ENCODE peak calls at places on chromosomes 7 and 10, in eight cellular contexts. O, W, R, P, T, F, H and Z are unnamed samples. For H3K9me3, the result is how much of the 10 kb centered on the place peaks cover.

GRCh38 chr7:154767194-154767593 is 235.7 kb downstream of the PAXIP1 start:
- DNase-seq in O (no peak), W (no peak), R (no peak), P (no peak), T (peak), F (no peak), H (no peak), Z (no peak)

GRCh38 chr7:69211739-69212138 is 386.5 kb upstream of the AUTS2 start:
- DNase-seq in O (no peak), W (no peak), R (no peak), P (no peak), T (no peak), F (no peak), H (no peak), Z (no peak)

GRCh38 chr10:15278786-15279185 is 92.3 kb downstream of the FAM171A1 start:
- DNase-seq in O (no peak), W (no peak), R (no peak), P (no peak), T (no peak), F (no peak), H (no peak), Z (no peak)

GRCh38 chr10:79342811-79343541 is 4.3 kb upstream of the PPIF start:
- DNase-seq in O (no peak), W (no peak), R (no peak), P (peak), T (peak), F (no peak), H (peak), Z (peak)

GRCh38 chr7:44637788-44638594 is 31.6 kb downstream of the OGDH start:
- DNase-seq in O (peak), W (no peak), R (peak), P (peak), T (peak), F (peak), H (peak), Z (peak)

GRCh38 chr7:50208335-50208982 is 96.1 kb upstream of the IKZF1 start:
- DNase-seq in O (no peak), W (no peak), R (no peak), P (no peak), T (no peak), F (no peak), H (no peak), Z (no peak)

GRCh38 chr10:33819206-33819605 is 484.7 kb upstream of the NRP1 start:
- DNase-seq in O (no peak), W (no peak), R (no peak), P (no peak), T (no peak), F (no peak), H (no peak), Z (no peak)

GRCh38 chr7:23907012-23907411 is 197.0 kb downstream of the STK31 start:
- DNase-seq in O (peak), W (no peak), R (no peak), P (no peak), T (peak), F (no peak), H (no peak), Z (no peak)

GRCh38 chr10:117740088-117740487 is 197.5 kb downstream of the EMX2 start:
- DNase-seq in O (no peak), W (no peak), R (no peak), P (no peak), T (no peak), F (no peak), H (no peak), Z (no peak)

GRCh38 chr10:113053881-113054280 is 103.8 kb downstream of the TCF7L2 start:
- DNase-seq in O (peak), W (no peak), R (no peak), P (no peak), T (no peak), F (no peak), H (no peak), Z (no peak)

GRCh38 chr7:151436446-151437162 is 3.3 kb downstream of the CRYGN start:
- DNase-seq in O (no peak), W (peak), R (no peak), P (peak), T (no peak), F (no peak), H (no peak), Z (peak)

GRCh38 chr7:33334349-33334748 is 205.0 kb downstream of the BBS9 start:
- DNase-seq in O (peak), W (no peak), R (no peak), P (no peak), T (peak), F (no peak), H (no peak), Z (no peak)

GRCh38 chr7:37234928-37235327 is 213.7 kb downstream of the ELMO1 start:
- DNase-seq in O (peak), W (no peak), R (peak), P (no peak), T (peak), F (no peak), H (no peak), Z (no peak)

GRCh38 chr7:120170849-120171248 is 102.1 kb upstream of the KCND2 start:
- DNase-seq in O (peak), W (no peak), R (no peak), P (no peak), T (peak), F (no peak), H (no peak), Z (no peak)

GRCh38 chr10:60444494-60445064 is 54.9 kb upstream of the ANK3 start:
- DNase-seq in O (no peak), W (no peak), R (peak), P (no peak), T (peak), F (no peak), H (no peak), Z (no peak)

GRCh38 chr7:26156454-26157365 is 4.7 kb downstream of the NFE2L3 start:
- DNase-seq in O (peak), W (no peak), R (peak), P (no peak), T (peak), F (no peak), H (no peak), Z (no peak)

GRCh38 chr7:114760477-114760876 is 161.4 kb upstream of the MDFIC start:
- DNase-seq in O (no peak), W (no peak), R (no peak), P (no peak), T (peak), F (no peak), H (no peak), Z (no peak)

GRCh38 chr10:30813872-30814471 is 184.4 kb upstream of the LYZL2 start:
- DNase-seq in O (peak), W (no peak), R (peak), P (no peak), T (peak), F (no peak), H (no peak), Z (no peak)

GRCh38 chr7:47291461-47292051 is 290.4 kb downstream of the TNS3 start:
- DNase-seq in O (peak), W (peak), R (no peak), P (peak), T (peak), F (no peak), H (no peak), Z (no peak)

GRCh38 chr7:39911167-39911566 is 38.9 kb upstream of the CDK13 start:
- DNase-seq in O (no peak), W (no peak), R (no peak), P (no peak), T (no peak), F (no peak), H (no peak), Z (no peak)

GRCh38 chr10:10662720-10663467 is 354.8 kb upstream of the CELF2 start:
- DNase-seq in O (no peak), W (no peak), R (no peak), P (no peak), T (no peak), F (no peak), H (no peak), Z (no peak)

GRCh38 chr10:7233259-7233991 is 177.4 kb downstream of the SFMBT2 start:
- DNase-seq in O (peak), W (no peak), R (peak), P (peak), T (peak), F (peak), H (no peak), Z (no peak)

GRCh38 chr10:100436255-100436654 is 26.6 kb upstream of the WNT8B start:
- DNase-seq in O (no peak), W (no peak), R (no peak), P (no peak), T (no peak), F (no peak), H (no peak), Z (no peak)

GRCh38 chr10:61301560-61301959 is 151.6 kb downstream of the TMEM26 start:
- DNase-seq in O (no peak), W (no peak), R (no peak), P (no peak), T (no peak), F (no peak), H (no peak), Z (no peak)

GRCh38 chr10:78902815-78903214 is 166.0 kb upstream of the ZMIZ1 start:
- DNase-seq in O (no peak), W (no peak), R (no peak), P (no peak), T (no peak), F (no peak), H (peak), Z (no peak)

GRCh38 chr7:121020652-121021051 is 32.1 kb downstream of the CPED1 start:
- DNase-seq in O (peak), W (no peak), R (no peak), P (no peak), T (peak), F (no peak), H (no peak), Z (no peak)

GRCh38 chr7:11341285-11341944 is 367.7 kb downstream of the PHF14 start:
- DNase-seq in O (no peak), W (no peak), R (no peak), P (no peak), T (peak), F (no peak), H (no peak), Z (no peak)

GRCh38 chr7:21300692-21301091 is 127.2 kb upstream of the SP4 start:
- DNase-seq in O (no peak), W (no peak), R (no peak), P (no peak), T (peak), F (no peak), H (no peak), Z (no peak)

GRCh38 chr10:132138596-132138995 is 48.2 kb upstream of the DPYSL4 start:
- DNase-seq in O (no peak), W (peak), R (no peak), P (no peak), T (no peak), F (no peak), H (no peak), Z (no peak)

GRCh38 chr7:90726623-90727022 is 130.5 kb downstream of the CDK14 start:
- DNase-seq in O (peak), W (no peak), R (peak), P (no peak), T (peak), F (no peak), H (peak), Z (no peak)

GRCh38 chr10:12353399-12354027 is 4.2 kb downstream of the CAMK1D start:
- DNase-seq in O (peak), W (no peak), R (no peak), P (no peak), T (peak), F (no peak), H (no peak), Z (no peak)

GRCh38 chr10:63155388-63156028 is 22.4 kb downstream of the NRBF2 start:
- DNase-seq in O (no peak), W (no peak), R (no peak), P (no peak), T (no peak), F (no peak), H (no peak), Z (no peak)

GRCh38 chr10:33180390-33180789 is 154.1 kb downstream of the NRP1 start:
- DNase-seq in O (no peak), W (no peak), R (no peak), P (no peak), T (peak), F (no peak), H (no peak), Z (no peak)

GRCh38 chr7:20191044-20191867 is 25.9 kb downstream of the MACC1 start:
- DNase-seq in O (no peak), W (peak), R (no peak), P (no peak), T (no peak), F (no peak), H (no peak), Z (no peak)

GRCh38 chr7:28865494-28866257 is 92.5 kb downstream of the TRIL start:
- DNase-seq in O (no peak), W (no peak), R (no peak), P (no peak), T (peak), F (no peak), H (no peak), Z (no peak)

GRCh38 chr7:99171731-99172130 is 27.8 kb upstream of the SMURF1 start:
- DNase-seq in O (no peak), W (no peak), R (no peak), P (no peak), T (no peak), F (no peak), H (no peak), Z (no peak)

GRCh38 chr10:43220971-43221418 is 45.9 kb downstream of the RASGEF1A start:
- DNase-seq in O (no peak), W (peak), R (no peak), P (no peak), T (no peak), F (peak), H (no peak), Z (no peak)

DNA sequence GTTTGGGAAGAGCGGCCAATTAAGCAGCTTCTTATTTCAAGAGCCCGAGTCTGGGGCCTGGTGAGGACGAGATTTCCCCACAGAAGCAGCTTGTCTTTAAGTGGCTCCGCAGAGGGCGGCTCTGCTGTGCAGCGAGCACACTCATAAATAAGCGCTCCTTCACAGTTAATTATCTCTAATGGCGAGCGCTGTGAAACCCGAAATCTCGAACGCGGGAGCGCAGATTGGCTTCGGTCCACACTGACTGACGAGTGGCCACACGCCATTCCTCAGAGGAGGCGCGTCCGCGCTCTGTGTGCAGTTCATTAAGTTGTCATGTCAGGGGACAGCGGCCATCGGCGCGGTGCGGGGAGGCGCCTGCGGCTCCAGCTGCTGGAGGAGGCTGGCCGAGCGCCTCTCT is 560.9 kb downstream of the DNAJB6 start:
- DNase-seq in O (no peak), W (no peak), R (no peak), P (no peak), T (no peak), F (no peak), H (no peak), Z (peak)
- H3K9me3 ChIP-seq in O (under half), W (under half), R (under half), P (under half), T (under half), F (under half), H (under half), Z (under half)

DNA sequence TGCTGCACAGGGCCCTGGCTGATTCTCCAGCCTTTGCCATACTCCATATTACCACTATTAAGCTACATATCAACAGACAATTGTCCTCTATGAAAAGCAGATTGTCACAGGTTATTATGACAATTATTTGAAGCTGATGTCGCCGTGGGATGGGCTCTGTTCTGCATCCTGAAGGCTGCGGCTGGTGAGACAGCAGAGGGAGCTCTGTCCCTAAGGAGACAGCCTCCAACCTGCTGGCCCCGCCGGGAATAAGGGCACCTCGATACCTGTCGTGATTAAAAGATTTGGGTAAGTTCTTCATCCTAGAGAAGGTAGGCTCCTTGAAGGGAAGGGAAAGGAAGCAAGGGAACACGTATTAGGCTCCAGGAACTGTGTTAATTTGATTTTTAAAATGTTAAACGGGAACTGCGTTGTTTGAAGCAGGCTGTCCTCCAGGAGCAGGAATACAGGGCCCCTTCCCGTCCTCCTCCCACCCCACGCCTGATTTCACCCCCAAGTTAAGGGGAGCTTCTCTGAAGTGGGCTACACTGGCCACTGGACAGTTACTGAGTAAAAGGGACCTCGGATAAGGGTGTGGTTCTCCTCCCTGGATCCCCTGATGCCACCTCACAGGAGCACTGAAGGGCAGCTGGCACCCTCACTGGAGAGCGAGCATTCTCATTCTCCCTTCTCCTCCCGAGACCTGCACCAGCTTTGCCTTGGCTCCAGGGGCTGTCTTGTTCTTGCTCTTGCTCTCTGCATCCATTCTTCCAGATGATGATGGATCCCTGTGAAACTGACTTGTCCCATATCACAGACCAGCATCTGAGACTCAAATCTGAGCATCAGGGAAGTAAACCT is 11.8 kb upstream of the TIAL1 start:
- DNase-seq in O (peak), W (no peak), R (no peak), P (peak), T (peak), F (peak), H (peak), Z (no peak)
- H3K4me3 ChIP-seq in O (no peak), W (peak), R (no peak), P (no peak), T (no peak), F (peak), H (no peak), Z (no peak)

GRCh38 chr10:6144609-6145413 is 56.0 kb downstream of the RBM17 start:
- DNase-seq in O (peak), W (peak), R (peak), P (peak), T (peak), F (peak), H (peak), Z (peak)
- TF ChIP-seq CTCF in O (no peak), W (no peak), R (no peak), P (no peak), T (no peak), F (no peak), H (no peak), Z (peak)

GRCh38 chr7:64639267-64640001 is 26.5 kb upstream of the ZNF107 start:
- DNase-seq in O (peak), W (no peak), R (no peak), P (no peak), T (no peak), F (no peak), H (no peak), Z (no peak)

GRCh38 chr7:64642046-64642445 is 23.9 kb upstream of the ZNF107 start:
- DNase-seq in O (no peak), W (no peak), R (no peak), P (no peak), T (no peak), F (no peak), H (no peak), Z (no peak)

GRCh38 chr7:64640504-64640903 is 25.4 kb upstream of the ZNF107 start:
- DNase-seq in O (no peak), W (no peak), R (no peak), P (no peak), T (no peak), F (no peak), H (no peak), Z (no peak)

GRCh38 chr7:64642875-64643274 is 23.1 kb upstream of the ZNF107 start:
- DNase-seq in O (no peak), W (no peak), R (no peak), P (no peak), T (no peak), F (no peak), H (no peak), Z (no peak)

GRCh38 chr7:64643567-64643966 is 22.4 kb upstream of the ZNF107 start:
- DNase-seq in O (no peak), W (no peak), R (no peak), P (no peak), T (no peak), F (no peak), H (no peak), Z (no peak)
- H3K9me3 ChIP-seq in O (under half), W (under half), R (under half), P (under half), T (under half), F (under half), H (under half), Z (under half)

GRCh38 chr7:86898171-86898570 is 161.3 kb downstream of the ELAPOR2 start:
- DNase-seq in O (no peak), W (no peak), R (no peak), P (no peak), T (no peak), F (no peak), H (no peak), Z (no peak)
- H3K4me3 ChIP-seq in O (no peak), W (no peak), R (no peak), P (no peak), T (no peak), F (no peak), H (no peak), Z (no peak)

GRCh38 chr7:15178065-15178464 is 275.5 kb upstream of the DGKB start:
- DNase-seq in O (no peak), W (no peak), R (no peak), P (no peak), T (peak), F (no peak), H (no peak), Z (no peak)
- TF ChIP-seq CTCF in O (no peak), W (no peak), R (no peak), P (no peak), T (no peak), F (no peak), H (no peak), Z (no peak)

GRCh38 chr10:1578392-1579140 is 158.8 kb downstream of the ADARB2 start:
- DNase-seq in O (no peak), W (peak), R (no peak), P (no peak), T (no peak), F (no peak), H (no peak), Z (no peak)

GRCh38 chr10:1579141-1579491 is 158.2 kb downstream of the ADARB2 start:
- DNase-seq in O (no peak), W (no peak), R (no peak), P (no peak), T (no peak), F (no peak), H (no peak), Z (no peak)

GRCh38 chr10:1577945-1578344 is 159.4 kb downstream of the ADARB2 start:
- DNase-seq in O (no peak), W (peak), R (no peak), P (no peak), T (no peak), F (no peak), H (no peak), Z (no peak)

GRCh38 chr10:1579671-1580070 is 157.7 kb downstream of the ADARB2 start:
- DNase-seq in O (no peak), W (no peak), R (no peak), P (no peak), T (no peak), F (no peak), H (no peak), Z (no peak)

GRCh38 chr10:1581189-1581588 is 156.1 kb downstream of the ADARB2 start:
- DNase-seq in O (no peak), W (no peak), R (no peak), P (no peak), T (no peak), F (no peak), H (no peak), Z (no peak)
- H3K9me3 ChIP-seq in O (under half), W (under half), R (under half), P (under half), T (under half), F (under half), H (under half), Z (under half)

DNA sequence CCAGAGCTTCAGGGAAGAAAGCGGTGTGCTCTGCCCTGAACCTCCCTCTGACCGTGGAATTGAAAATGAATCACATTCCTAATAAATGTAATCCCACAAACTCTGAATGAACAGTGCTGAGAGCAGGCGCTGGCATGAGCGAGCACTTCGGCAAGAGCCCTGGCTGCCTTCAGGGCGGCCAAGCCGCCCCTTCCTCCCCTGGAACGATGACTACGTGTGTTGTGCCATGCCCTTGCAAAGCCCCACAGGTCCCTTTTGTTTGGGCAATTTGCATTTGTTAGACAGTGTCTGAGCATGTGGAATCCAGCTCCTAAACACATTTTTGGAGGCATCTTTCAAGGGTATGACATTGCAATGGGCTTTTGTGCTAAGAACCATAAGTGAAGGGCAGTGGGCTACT is 95.6 kb upstream of the MKI67 start:
- DNase-seq in O (no peak), W (no peak), R (no peak), P (no peak), T (no peak), F (no peak), H (no peak), Z (peak)
- H3K4me3 ChIP-seq in O (no peak), W (no peak), R (no peak), P (no peak), T (no peak), F (no peak), H (no peak), Z (no peak)